ENCODE peak calls at places on chromosomes 12 and 14, in five cellular contexts. B is H9, M is fibroblast of lung, X is left ventricle myocardium inferior, F is fibroblast of pulmonary artery. P is an unnamed sample.

GRCh38 chr12:78739653-78740052 is 124.9 kb upstream of the SYT1 start:
- DNase-seq in B (no peak), M (no peak), X (no peak), F (no peak), P (no peak)

GRCh38 chr12:25979059-25979458 is 20.6 kb downstream of the RASSF8 start:
- DNase-seq in B (no peak), M (no peak), X (no peak), F (no peak), P (no peak)

GRCh38 chr12:65454115-65454823 is 175.8 kb downstream of the MSRB3 start:
- DNase-seq in B (no peak), M (no peak), X (no peak), F (no peak), P (no peak)

GRCh38 chr12:16610743-16611142 is 4.8 kb upstream of the LMO3 start:
- DNase-seq in B (no peak), M (no peak), X (no peak), F (no peak), P (no peak)

GRCh38 chr12:113134521-113134951 is 1.0 kb downstream of the RASAL1 start:
- DNase-seq in B (no peak), M (no peak), X (no peak), F (no peak), P (no peak)

GRCh38 chr14:61121293-61121897 is 140.3 kb downstream of the SLC38A6 start:
- DNase-seq in B (no peak), M (no peak), X (no peak), F (peak), P (no peak)

GRCh38 chr12:125070661-125071390 is 5.6 kb downstream of the AACS start:
- DNase-seq in B (peak), M (no peak), X (no peak), F (no peak), P (no peak)

GRCh38 chr12:126547905-126548304 is 1482.7 kb downstream of the AACS start:
- DNase-seq in B (no peak), M (peak), X (no peak), F (peak), P (no peak)

GRCh38 chr12:111596985-111597730 is 2.0 kb downstream of the ATXN2 start:
- DNase-seq in B (peak), M (peak), X (peak), F (peak), P (no peak)

GRCh38 chr12:59651230-59651920 is 55.5 kb downstream of the SLC16A7 start:
- DNase-seq in B (no peak), M (peak), X (no peak), F (peak), P (no peak)

GRCh38 chr14:58243790-58244555 is 670 bp upstream of the PSMA3 start:
- DNase-seq in B (no peak), M (peak), X (no peak), F (peak), P (no peak)

GRCh38 chr12:120678572-120678971 is 8.4 kb upstream of the MLEC start:
- DNase-seq in B (no peak), M (no peak), X (no peak), F (no peak), P (no peak)

GRCh38 chr12:105280966-105281693 is 45.2 kb upstream of the APPL2 start:
- DNase-seq in B (no peak), M (peak), X (no peak), F (peak), P (no peak)

GRCh38 chr12:76520348-76520747 is 39.2 kb downstream of the OSBPL8 start:
- DNase-seq in B (no peak), M (no peak), X (no peak), F (no peak), P (no peak)

GRCh38 chr14:64773577-64773976 is 69.4 kb downstream of the PLEKHG3 start:
- DNase-seq in B (no peak), M (no peak), X (no peak), F (no peak), P (no peak)

GRCh38 chr12:112344220-112344619 is 38.0 kb downstream of the HECTD4 start:
- DNase-seq in B (no peak), M (no peak), X (no peak), F (no peak), P (no peak)

GRCh38 chr12:108797677-108798076 is 59.7 kb downstream of the SSH1 start:
- DNase-seq in B (no peak), M (no peak), X (no peak), F (no peak), P (no peak)

GRCh38 chr12:50925342-50925651 is 27.0 kb upstream of the HIGD1C start:
- DNase-seq in B (peak), M (no peak), X (no peak), F (no peak), P (no peak)

GRCh38 chr14:30876692-30877091 is 2.3 kb downstream of the COCH start:
- DNase-seq in B (no peak), M (no peak), X (no peak), F (no peak), P (no peak)

GRCh38 chr14:91264151-91265150 is 19.9 kb upstream of the GPR68 start:
- DNase-seq in B (peak), M (no peak), X (peak), F (no peak), P (no peak)

GRCh38 chr12:48779869-48780268 is 9.0 kb downstream of the ADCY6 start:
- DNase-seq in B (no peak), M (peak), X (peak), F (peak), P (no peak)

GRCh38 chr12:14774074-14774943 is 29.0 kb downstream of the WBP11 start:
- DNase-seq in B (peak), M (peak), X (peak), F (peak), P (peak)

GRCh38 chr14:92959761-92960680 is 37.1 kb downstream of the CHGA start:
- DNase-seq in B (no peak), M (no peak), X (peak), F (no peak), P (no peak)

GRCh38 chr12:131038159-131038558 is 84.5 kb downstream of the ADGRD1 start:
- DNase-seq in B (no peak), M (no peak), X (no peak), F (no peak), P (no peak)

GRCh38 chr12:104609083-104609844 is 152.5 kb downstream of the CHST11 start:
- DNase-seq in B (no peak), M (no peak), X (no peak), F (no peak), P (no peak)

GRCh38 chr12:56074396-56074795 is 5.6 kb upstream of the ERBB3 start:
- DNase-seq in B (no peak), M (no peak), X (no peak), F (no peak), P (no peak)

GRCh38 chr12:121872546-121873223 is 14.0 kb upstream of the HPD start:
- DNase-seq in B (no peak), M (peak), X (peak), F (peak), P (no peak)

GRCh38 chr12:128982933-128983332 is 129.7 kb downstream of the GLT1D1 start:
- DNase-seq in B (no peak), M (no peak), X (no peak), F (no peak), P (no peak)

GRCh38 chr14:58796636-58797429 is 159.1 kb downstream of the DACT1 start:
- DNase-seq in B (no peak), M (no peak), X (no peak), F (peak), P (no peak)

GRCh38 chr12:34402899-34403705 is 380.8 kb downstream of the ALG10 start:
- DNase-seq in B (peak), M (no peak), X (peak), F (no peak), P (peak)

GRCh38 chr12:91924827-91925226 is 220.8 kb downstream of the BTG1 start:
- DNase-seq in B (no peak), M (no peak), X (no peak), F (no peak), P (no peak)

GRCh38 chr14:51609987-51610283 is 41.8 kb upstream of the FRMD6 start:
- DNase-seq in B (no peak), M (peak), X (no peak), F (peak), P (no peak)

GRCh38 chr12:123131879-123132402 is 18.9 kb downstream of the PITPNM2 start:
- DNase-seq in B (no peak), M (no peak), X (no peak), F (no peak), P (no peak)

DNA sequence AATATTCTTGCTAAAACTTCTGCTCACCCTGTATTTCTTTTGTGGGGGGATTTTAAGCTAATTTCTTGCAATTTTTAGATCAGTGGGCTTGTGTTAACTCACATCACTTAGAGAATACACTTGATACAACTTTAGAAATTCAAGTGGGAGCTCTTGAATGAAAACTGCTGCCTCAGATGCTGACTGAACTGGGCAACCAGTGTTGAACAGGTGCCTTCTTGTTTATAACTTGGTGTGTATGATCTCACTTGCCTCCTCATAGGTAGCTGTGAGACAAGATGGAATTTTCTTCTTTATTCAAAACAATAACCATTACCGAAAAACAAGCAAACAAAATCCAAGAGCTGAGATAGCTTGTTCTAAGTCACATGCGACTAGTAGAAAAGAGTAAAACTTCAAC is 63.5 kb downstream of the FGD4 start:
- DNase-seq in B (no peak), M (no peak), X (no peak), F (no peak), P (no peak)
- TF ChIP-seq CTCF in B (no peak), M (no peak), X (no peak), F (no peak), P (no peak)

DNA sequence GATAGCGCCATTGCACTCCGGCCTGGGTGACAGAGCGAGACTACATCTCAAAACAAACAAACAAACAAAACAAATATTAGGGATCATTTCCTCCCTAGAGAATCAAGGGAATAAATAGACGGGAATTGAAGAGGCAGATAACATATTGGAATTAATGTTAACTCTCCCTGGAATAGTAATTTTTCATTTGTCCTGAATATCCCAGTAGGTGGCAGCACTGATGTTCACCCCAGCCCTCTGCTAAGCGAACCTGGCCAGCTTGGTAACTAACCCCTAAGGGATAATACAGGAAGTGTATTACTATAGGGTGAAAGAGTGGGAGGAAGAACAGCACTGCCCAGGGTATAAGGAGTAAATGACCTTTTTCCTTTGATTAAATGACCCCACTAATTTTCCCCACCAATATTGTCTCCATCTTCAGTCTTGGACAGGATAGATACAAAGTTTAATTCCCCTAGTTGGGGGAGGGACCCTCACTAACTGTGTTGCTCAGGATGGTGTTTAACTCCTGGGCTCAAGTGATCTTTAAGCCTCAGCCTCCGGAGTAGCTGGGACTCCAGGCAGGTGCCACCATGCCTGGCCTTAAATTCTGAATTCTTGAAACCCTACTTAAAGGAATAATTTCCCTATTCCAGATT is 40.5 kb downstream of the SLC2A14 start:
- DNase-seq in B (peak), M (peak), X (no peak), F (peak), P (no peak)
- TF ChIP-seq CTCF in B (peak), M (peak), X (peak), F (peak), P (peak)

GRCh38 chr14:96284430-96284829 is 28.4 kb downstream of the BDKRB1 start:
- DNase-seq in B (no peak), M (no peak), X (no peak), F (no peak), P (no peak)

GRCh38 chr14:96284008-96284407 is 28.0 kb downstream of the BDKRB1 start:
- DNase-seq in B (no peak), M (no peak), X (no peak), F (no peak), P (no peak)

GRCh38 chr14:96280104-96280503 is 24.1 kb downstream of the BDKRB1 start:
- DNase-seq in B (no peak), M (no peak), X (no peak), F (no peak), P (no peak)

GRCh38 chr14:96279564-96279963 is 23.6 kb downstream of the BDKRB1 start:
- DNase-seq in B (no peak), M (no peak), X (no peak), F (no peak), P (no peak)

DNA sequence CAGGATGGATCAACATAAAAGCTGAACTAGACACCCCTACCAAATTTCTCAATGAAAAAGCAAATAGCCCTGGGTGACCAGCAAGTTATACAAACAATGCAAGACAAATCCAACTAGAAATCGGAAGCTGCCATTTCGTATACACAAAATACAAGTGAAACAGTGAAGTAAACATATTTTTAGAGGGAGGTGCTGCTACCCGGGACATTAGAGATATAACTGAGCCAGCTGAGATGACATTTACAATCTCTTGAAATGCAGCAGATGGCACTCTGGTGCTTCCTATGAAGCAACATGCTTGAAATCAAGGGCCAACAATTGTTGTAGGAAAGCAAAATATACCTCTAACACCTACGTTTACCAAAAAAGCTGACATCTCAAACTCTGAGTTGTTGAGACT is 25.5 kb downstream of the BDKRB1 start:
- DNase-seq in B (no peak), M (no peak), X (no peak), F (peak), P (no peak)
- TF ChIP-seq CTCF in B (peak), M (no peak), X (no peak), F (no peak), P (no peak)

DNA sequence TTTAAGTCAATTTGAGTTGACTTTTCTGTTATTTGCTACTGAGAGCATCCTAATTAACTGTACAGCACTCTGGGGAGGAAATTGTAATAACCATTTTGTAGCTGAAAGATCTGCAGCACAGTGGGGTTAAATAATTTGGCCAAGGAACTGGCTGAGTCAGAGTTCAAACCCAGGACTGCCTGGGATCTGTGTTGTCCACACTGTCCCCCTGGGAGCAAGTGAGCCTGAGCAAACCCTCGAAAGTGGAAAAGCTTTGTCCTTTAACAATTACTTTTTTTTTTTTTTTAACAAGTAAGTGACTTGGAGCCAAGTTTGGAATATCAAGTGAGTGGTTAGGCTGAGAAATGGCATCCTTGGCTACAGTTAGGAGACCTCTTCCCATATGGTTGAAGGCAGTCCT is 247.2 kb upstream of the CCDC196 start:
- DNase-seq in B (no peak), M (no peak), X (no peak), F (no peak), P (no peak)
- TF ChIP-seq CTCF in B (no peak), M (no peak), X (no peak), F (no peak), P (no peak)

DNA sequence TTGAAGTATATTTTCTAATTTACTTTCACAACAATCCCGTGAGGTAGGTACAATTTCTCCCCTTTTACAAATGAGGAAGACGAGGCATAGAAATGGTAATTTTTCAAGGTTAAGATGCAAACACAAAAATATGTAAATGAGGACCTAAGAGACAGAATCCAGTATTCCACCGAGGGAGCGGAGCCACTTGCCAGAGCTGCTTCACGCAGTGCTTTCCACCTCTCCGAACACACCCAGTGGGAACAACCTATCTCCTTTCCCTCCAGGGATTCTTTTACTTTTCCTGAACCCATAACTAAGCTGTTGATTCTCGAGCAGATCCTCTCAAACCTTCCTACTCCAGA is 1.6 kb downstream of the DDHD1 start:
- DNase-seq in B (no peak), M (no peak), X (no peak), F (no peak), P (no peak)
- TF ChIP-seq CTCF in B (no peak), M (no peak), X (no peak), F (no peak), P (no peak)

GRCh38 chr14:62179367-62180018 is 417.3 kb downstream of the SNAPC1 start:
- DNase-seq in B (peak), M (peak), X (peak), F (peak), P (peak)
- TF ChIP-seq CTCF in B (peak), M (peak), X (peak), F (peak), P (peak)

P was measured in progenitor cell of endocrine pancreas.